ENCODE peak calls at places on chromosome 13, in ten cellular contexts. S, I, T, D, X, O, N, Z, V and W are unnamed samples.
A peak's percentile ranks its signal among the peaks of the same experiment; 100 is the strongest.

GRCh38 chr13:113145496-113145895 is 13.0 kb upstream of the PROZ start:
- DNase-seq in S (no peak), I (no peak), T (no peak), D (no peak), X (no peak), O (no peak), N (no peak), Z (no peak), V (no peak), W (no peak)

GRCh38 chr13:65063753-65064152 is 2166.4 kb downstream of the PCDH9 start:
- DNase-seq in S (no peak), I (no peak), T (no peak), D (no peak), X (no peak), O (no peak), N (no peak), Z (no peak), V (peak; percentile 4), W (peak; percentile 35)

GRCh38 chr13:32040052-32040642 is 8.6 kb downstream of the FRY start:
- DNase-seq in S (no peak), I (no peak), T (no peak), D (no peak), X (no peak), O (no peak), N (no peak), Z (no peak), V (no peak), W (no peak)

GRCh38 chr13:26539738-26540292 is 17.7 kb upstream of the WASF3 start:
- DNase-seq in S (no peak), I (no peak), T (no peak), D (no peak), X (no peak), O (no peak), N (no peak), Z (no peak), V (no peak), W (no peak)

GRCh38 chr13:112341976-112342735 is 34.0 kb upstream of the SPACA7 start:
- DNase-seq in S (no peak), I (no peak), T (no peak), D (no peak), X (no peak), O (peak; percentile 14), N (no peak), Z (no peak), V (no peak), W (no peak)

GRCh38 chr13:99386911-99387788 is 80.0 kb upstream of the GPR183 start:
- DNase-seq in S (peak; percentile 45), I (peak; percentile 46), T (peak; percentile 46), D (peak; percentile 77), X (no peak), O (peak; percentile 95), N (peak; percentile 95), Z (peak; percentile 43), V (peak; percentile 32), W (peak; percentile 64)

GRCh38 chr13:95251641-95252040 is 49.6 kb downstream of the ABCC4 start:
- DNase-seq in S (no peak), I (peak; percentile 31), T (no peak), D (no peak), X (no peak), O (no peak), N (no peak), Z (no peak), V (no peak), W (no peak)

GRCh38 chr13:41416276-41416675 is 41.1 kb upstream of the RGCC start:
- DNase-seq in S (no peak), I (no peak), T (no peak), D (no peak), X (no peak), O (no peak), N (no peak), Z (no peak), V (no peak), W (no peak)

GRCh38 chr13:51614350-51614786 is 30.1 kb downstream of the WDFY2 start:
- DNase-seq in S (no peak), I (peak; percentile 61), T (no peak), D (no peak), X (no peak), O (no peak), N (peak; percentile 35), Z (no peak), V (no peak), W (peak; percentile 93)

GRCh38 chr13:26839682-26840081 is 79.1 kb upstream of the GPR12 start:
- DNase-seq in S (no peak), I (no peak), T (no peak), D (no peak), X (no peak), O (no peak), N (no peak), Z (no peak), V (no peak), W (no peak)

GRCh38 chr13:20128459-20128927 is 32.4 kb downstream of the GJA3 start:
- DNase-seq in S (no peak), I (no peak), T (peak; percentile 48), D (no peak), X (no peak), O (peak; percentile 72), N (peak; percentile 14), Z (no peak), V (no peak), W (no peak)

GRCh38 chr13:91894311-91894710 is 495.9 kb downstream of the GPC5 start:
- DNase-seq in S (no peak), I (no peak), T (no peak), D (no peak), X (no peak), O (no peak), N (no peak), Z (no peak), V (no peak), W (peak; percentile 7)

GRCh38 chr13:83216521-83217245 is 665.6 kb downstream of the SLITRK1 start:
- DNase-seq in S (no peak), I (no peak), T (no peak), D (no peak), X (no peak), O (no peak), N (no peak), Z (no peak), V (no peak), W (no peak)
- H3K27ac ChIP-seq in S (no peak overlapping the region), I (no peak overlapping the region), T (no peak overlapping the region), D (no peak overlapping the region), X (no peak overlapping the region), O (no peak overlapping the region), N (no peak overlapping the region), Z (no peak overlapping the region), V (no peak overlapping the region), W (no peak overlapping the region)

GRCh38 chr13:37345869-37346268 is 240.4 kb upstream of the CSNK1A1L start:
- DNase-seq in S (no peak), I (no peak), T (no peak), D (no peak), X (no peak), O (no peak), N (no peak), Z (no peak), V (no peak), W (no peak)
- H3K4me1 ChIP-seq in S (no peaks in the 10 kb centered on the region), I (peaks cover 8% of the 10 kb centered on the region), T (peaks cover 4% of the 10 kb centered on the region), D (no peaks in the 10 kb centered on the region), X (no peaks in the 10 kb centered on the region), O (peaks cover 4% of the 10 kb centered on the region), N (no peaks in the 10 kb centered on the region), Z (no peaks in the 10 kb centered on the region), V (no peaks in the 10 kb centered on the region), W (no peaks in the 10 kb centered on the region)

GRCh38 chr13:54357284-54357933 is 1328.8 kb downstream of the OLFM4 start:
- DNase-seq in S (no peak), I (no peak), T (no peak), D (no peak), X (no peak), O (peak; percentile 62), N (no peak), Z (no peak), V (no peak), W (no peak)
- H3K27ac ChIP-seq in S (no peak overlapping the region), I (no peak overlapping the region), T (no peak overlapping the region), D (no peak overlapping the region), X (no peak overlapping the region), O (peak overlapping the region; percentile 19), N (no peak overlapping the region), Z (peak overlapping the region; percentile 29), V (no peak overlapping the region), W (no peak overlapping the region)

DNA sequence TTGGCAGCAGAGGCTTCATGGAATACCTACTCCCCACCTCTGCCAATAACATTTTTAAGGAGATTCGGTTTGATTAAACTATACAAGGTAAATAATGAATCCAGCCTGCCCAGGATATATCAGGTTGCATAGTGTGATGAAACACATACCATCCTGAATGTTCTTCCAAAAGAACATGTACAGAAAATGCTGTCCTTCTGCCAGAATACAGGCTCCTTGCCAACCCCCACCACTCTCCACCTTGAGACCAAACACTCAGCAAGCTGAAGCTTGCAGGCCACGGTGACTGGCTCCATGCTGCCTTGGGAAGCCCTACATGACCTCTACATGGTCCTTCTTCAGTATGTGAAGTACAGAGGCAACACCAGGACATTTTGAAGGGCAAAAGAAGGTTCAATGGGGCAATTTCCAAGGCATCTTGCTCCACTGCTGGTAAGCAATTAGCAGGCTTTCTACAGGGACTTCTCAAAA is 62.6 kb upstream of the SERP2 start:
- DNase-seq in S (no peak), I (no peak), T (peak; percentile 70), D (peak; percentile 76), X (no peak), O (no peak), N (no peak), Z (no peak), V (no peak), W (no peak)
- H3K4me1 ChIP-seq in S (peaks cover 38% of the 10 kb centered on the region), I (peaks cover 40% of the 10 kb centered on the region), T (peaks cover 77% of the 10 kb centered on the region), D (peaks cover 3% of the 10 kb centered on the region), X (peaks cover 13% of the 10 kb centered on the region), O (peaks cover 5% of the 10 kb centered on the region), N (peaks cover 9% of the 10 kb centered on the region), Z (peaks cover 11% of the 10 kb centered on the region), V (no peaks in the 10 kb centered on the region), W (peaks cover 11% of the 10 kb centered on the region)

DNA sequence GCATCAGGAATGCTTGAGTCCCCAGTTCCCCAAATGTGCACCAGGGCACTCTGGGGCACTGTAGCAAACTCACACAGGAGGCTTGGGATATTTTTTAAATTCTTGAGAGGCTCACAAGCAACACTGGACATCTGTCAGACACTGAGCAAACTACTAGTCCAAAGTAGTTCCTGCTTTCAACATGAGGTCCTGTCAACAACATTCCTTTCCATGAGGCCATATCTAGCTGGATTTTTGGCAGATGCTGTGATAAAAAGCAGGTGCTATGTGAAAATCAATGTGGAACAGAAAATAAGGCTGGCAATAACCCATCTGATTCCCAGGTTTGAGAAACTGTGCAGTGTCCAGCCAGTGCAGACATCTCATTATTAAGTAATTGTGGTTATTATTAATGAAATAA is 50.5 kb downstream of the STARD13 start:
- DNase-seq in S (no peak), I (no peak), T (no peak), D (no peak), X (no peak), O (no peak), N (no peak), Z (no peak), V (no peak), W (no peak)
- H3K27ac ChIP-seq in S (peak overlapping the region; percentile 84), I (no peak overlapping the region), T (peak overlapping the region; percentile 38), D (no peak overlapping the region), X (peak overlapping the region; percentile 88), O (no peak overlapping the region), N (no peak overlapping the region), Z (no peak overlapping the region), V (no peak overlapping the region), W (no peak overlapping the region)